ENCODE peak calls at places on chromosomes 4 and X, in five cellular contexts. One of them, this sample, is unnamed.

GRCh38 chrX:36913551-36913950 is 94.6 kb upstream of the FAM47C start:
- DNase-seq in B cell: no peak
- DNase-seq in endothelial cell: no peak
- DNase-seq in AG09319: no peak
- DNase-seq in tibial nerve: no peak
- DNase-seq in this sample: no peak

GRCh38 chrX:22314692-22315091 is 42.0 kb downstream of the CBLL2 start:
- DNase-seq in endothelial cell: no peak
- DNase-seq in B cell: no peak
- DNase-seq in tibial nerve: no peak
- DNase-seq in AG09319: no peak
- DNase-seq in this sample: no peak

GRCh38 chrX:1416327-1416784 is 24.4 kb upstream of the SLC25A6 start:
- DNase-seq in B cell: no peak
- DNase-seq in tibial nerve: no peak
- DNase-seq in endothelial cell: no peak
- DNase-seq in AG09319: no peak
- DNase-seq in this sample: no peak

GRCh38 chrX:110412971-110413726 is 54.5 kb downstream of the RTL9 start:
- DNase-seq in endothelial cell: peak; percentile 66
- DNase-seq in AG09319: no peak
- DNase-seq in B cell: peak; percentile 66
- DNase-seq in tibial nerve: peak; percentile 18
- DNase-seq in this sample: peak; percentile 61

GRCh38 chr4:128718793-128719192 is 90.7 kb upstream of the JADE1 start:
- DNase-seq in B cell: no peak
- DNase-seq in AG09319: peak; percentile 79
- DNase-seq in tibial nerve: no peak
- DNase-seq in endothelial cell: no peak
- DNase-seq in this sample: no peak

GRCh38 chr4:54296548-54297203 is 67.6 kb downstream of the PDGFRA start:
- DNase-seq in endothelial cell: no peak
- DNase-seq in tibial nerve: no peak
- DNase-seq in AG09319: no peak
- DNase-seq in B cell: no peak
- DNase-seq in this sample: no peak

GRCh38 chr4:1511441-1512041 is 105.3 kb upstream of the NKX1-1 start:
- DNase-seq in endothelial cell: no peak
- DNase-seq in tibial nerve: no peak
- DNase-seq in AG09319: no peak
- DNase-seq in B cell: no peak
- DNase-seq in this sample: no peak

GRCh38 chr4:70709551-70710080 is 12.1 kb upstream of the RUFY3 start:
- DNase-seq in tibial nerve: no peak
- DNase-seq in endothelial cell: no peak
- DNase-seq in AG09319: no peak
- DNase-seq in B cell: no peak
- DNase-seq in this sample: no peak

GRCh38 chr4:101865501-101866062 is 75.1 kb downstream of the BANK1 start:
- DNase-seq in B cell: no peak
- DNase-seq in tibial nerve: no peak
- DNase-seq in AG09319: no peak
- DNase-seq in endothelial cell: no peak
- DNase-seq in this sample: no peak

GRCh38 chr4:67437974-67438713 is 107.2 kb downstream of the CENPC start:
- DNase-seq in AG09319: peak; percentile 42
- DNase-seq in B cell: no peak
- DNase-seq in endothelial cell: no peak
- DNase-seq in tibial nerve: no peak
- DNase-seq in this sample: no peak

GRCh38 chr4:87502580-87503238 is 26.5 kb downstream of the SPARCL1 start:
- DNase-seq in AG09319: no peak
- DNase-seq in endothelial cell: no peak
- DNase-seq in tibial nerve: no peak
- DNase-seq in B cell: no peak
- DNase-seq in this sample: no peak

GRCh38 chr4:20378181-20378580 is 126.5 kb downstream of the SLIT2 start:
- DNase-seq in B cell: no peak
- DNase-seq in tibial nerve: no peak
- DNase-seq in endothelial cell: no peak
- DNase-seq in AG09319: no peak
- DNase-seq in this sample: no peak

GRCh38 chrX:78321809-78322208 is 5.6 kb downstream of the CYSLTR1 start:
- DNase-seq in B cell: peak; percentile 79
- DNase-seq in endothelial cell: no peak
- DNase-seq in AG09319: no peak
- DNase-seq in tibial nerve: no peak
- DNase-seq in this sample: peak; percentile 29

GRCh38 chr4:184951668-184952160 is 66.6 kb upstream of the HELT start:
- DNase-seq in tibial nerve: no peak
- DNase-seq in endothelial cell: no peak
- DNase-seq in AG09319: no peak
- DNase-seq in B cell: no peak
- DNase-seq in this sample: no peak

GRCh38 chr4:5749568-5749967 is 38.6 kb downstream of the EVC start:
- DNase-seq in tibial nerve: no peak
- DNase-seq in B cell: no peak
- DNase-seq in endothelial cell: no peak
- DNase-seq in AG09319: no peak
- DNase-seq in this sample: no peak

GRCh38 chrX:72057331-72057730 is 74.4 kb downstream of the RTL5 start:
- DNase-seq in AG09319: no peak
- DNase-seq in B cell: no peak
- DNase-seq in tibial nerve: no peak
- DNase-seq in endothelial cell: no peak
- DNase-seq in this sample: no peak

GRCh38 chrX:15838017-15838416 is 16.6 kb downstream of the AP1S2 start:
- DNase-seq in B cell: no peak
- DNase-seq in AG09319: no peak
- DNase-seq in endothelial cell: peak; percentile 8
- DNase-seq in tibial nerve: no peak
- DNase-seq in this sample: no peak

GRCh38 chr4:15232725-15233597 is 194.9 kb upstream of the C1QTNF7 start:
- DNase-seq in endothelial cell: no peak
- DNase-seq in B cell: no peak
- DNase-seq in tibial nerve: no peak
- DNase-seq in AG09319: no peak
- DNase-seq in this sample: peak; percentile 15

GRCh38 chrX:136867096-136867491 is 13.4 kb downstream of the RBMX start:
- DNase-seq in B cell: no peak
- DNase-seq in AG09319: no peak
- DNase-seq in endothelial cell: no peak
- DNase-seq in tibial nerve: no peak
- DNase-seq in this sample: no peak

GRCh38 chrX:13372203-13372980 is 52.5 kb upstream of the ATXN3L start:
- DNase-seq in endothelial cell: no peak
- DNase-seq in tibial nerve: no peak
- DNase-seq in AG09319: no peak
- DNase-seq in B cell: no peak
- DNase-seq in this sample: no peak

GRCh38 chr4:7841071-7841470 is 98.6 kb downstream of the AFAP1 start:
- DNase-seq in tibial nerve: no peak
- DNase-seq in B cell: no peak
- DNase-seq in AG09319: no peak
- DNase-seq in endothelial cell: no peak
- DNase-seq in this sample: no peak

GRCh38 chrX:44996282-44996681 is 123.3 kb downstream of the KDM6A start:
- DNase-seq in endothelial cell: no peak
- DNase-seq in AG09319: no peak
- DNase-seq in B cell: no peak
- DNase-seq in tibial nerve: no peak
- DNase-seq in this sample: peak; percentile 5

GRCh38 chrX:137547291-137547690 is 18.6 kb upstream of the ZIC3 start:
- DNase-seq in B cell: no peak
- DNase-seq in endothelial cell: no peak
- DNase-seq in tibial nerve: no peak
- DNase-seq in AG09319: no peak
- DNase-seq in this sample: no peak

GRCh38 chr4:24516926-24517325 is 67.4 kb downstream of the DHX15 start:
- DNase-seq in endothelial cell: no peak
- DNase-seq in AG09319: no peak
- DNase-seq in tibial nerve: no peak
- DNase-seq in B cell: no peak
- DNase-seq in this sample: no peak

GRCh38 chr4:143085224-143085623 is 99.5 kb upstream of the USP38 start:
- DNase-seq in tibial nerve: no peak
- DNase-seq in B cell: no peak
- DNase-seq in endothelial cell: no peak
- DNase-seq in AG09319: no peak
- DNase-seq in this sample: no peak
- TF ChIP-seq CTCF in tibial nerve: no peak
- TF ChIP-seq CTCF in B cell: no peak
- TF ChIP-seq CTCF in endothelial cell: no peak
- TF ChIP-seq CTCF in AG09319: peak; percentile 3
- TF ChIP-seq CTCF in this sample: no peak

GRCh38 chr4:76982638-76983579 is 33.4 kb downstream of the SEPTIN11 start:
- DNase-seq in endothelial cell: no peak
- DNase-seq in B cell: no peak
- DNase-seq in tibial nerve: no peak
- DNase-seq in AG09319: no peak
- DNase-seq in this sample: no peak
- TF ChIP-seq CTCF in endothelial cell: peak; percentile 42
- TF ChIP-seq CTCF in B cell: no peak
- TF ChIP-seq CTCF in tibial nerve: no peak
- TF ChIP-seq CTCF in AG09319: peak; percentile 1
- TF ChIP-seq CTCF in this sample: no peak

DNA sequence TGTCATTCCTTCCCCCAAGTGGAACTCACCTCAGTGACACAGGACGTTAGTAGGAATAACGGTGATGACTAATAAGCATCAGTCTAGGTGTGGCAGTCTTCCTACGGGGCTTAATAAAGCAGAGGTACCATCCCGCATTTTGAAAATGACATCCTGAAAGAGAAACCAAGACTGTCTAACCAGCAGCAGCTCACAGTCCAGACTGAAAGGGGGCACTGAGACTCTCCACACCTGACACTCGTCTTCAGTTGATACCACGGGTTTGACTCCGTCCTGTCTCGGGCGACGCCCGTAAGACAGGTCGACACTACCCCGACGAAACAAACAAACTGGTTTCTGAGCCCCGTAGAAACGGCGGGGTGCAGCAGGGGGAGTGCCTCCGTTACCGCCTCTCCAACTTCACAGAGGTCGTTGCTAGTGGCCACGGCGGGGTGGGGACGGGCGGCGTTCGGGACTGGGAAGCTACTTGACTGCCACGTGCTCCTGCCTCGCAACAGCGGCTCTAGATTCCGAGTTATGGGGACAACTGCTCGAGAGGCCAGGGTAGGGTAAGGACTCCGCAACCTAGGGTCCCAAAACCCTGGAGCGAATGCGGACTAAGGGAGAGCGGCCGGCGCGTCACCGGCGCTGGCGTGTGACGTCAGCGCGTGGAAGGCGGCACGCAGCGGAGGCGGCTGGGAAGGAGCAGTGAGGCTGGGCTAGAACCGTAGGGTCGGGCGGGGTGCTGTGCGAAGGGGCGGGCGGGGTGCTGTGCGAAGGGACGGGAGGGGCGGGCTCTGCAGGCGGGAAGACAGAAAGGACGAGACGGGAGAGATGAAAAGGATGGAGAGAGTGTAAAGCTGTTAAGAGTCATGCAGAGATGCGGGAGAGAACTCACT is at the start of gene NEK1:
- DNase-seq in B cell: peak; percentile 87
- DNase-seq in endothelial cell: peak; percentile 82
- DNase-seq in tibial nerve: peak; percentile 64
- DNase-seq in AG09319: peak; percentile 62
- DNase-seq in this sample: peak; percentile 85
- TF ChIP-seq CTCF in B cell: no peak
- TF ChIP-seq CTCF in endothelial cell: no peak
- TF ChIP-seq CTCF in tibial nerve: no peak
- TF ChIP-seq CTCF in AG09319: no peak
- TF ChIP-seq CTCF in this sample: no peak

DNA sequence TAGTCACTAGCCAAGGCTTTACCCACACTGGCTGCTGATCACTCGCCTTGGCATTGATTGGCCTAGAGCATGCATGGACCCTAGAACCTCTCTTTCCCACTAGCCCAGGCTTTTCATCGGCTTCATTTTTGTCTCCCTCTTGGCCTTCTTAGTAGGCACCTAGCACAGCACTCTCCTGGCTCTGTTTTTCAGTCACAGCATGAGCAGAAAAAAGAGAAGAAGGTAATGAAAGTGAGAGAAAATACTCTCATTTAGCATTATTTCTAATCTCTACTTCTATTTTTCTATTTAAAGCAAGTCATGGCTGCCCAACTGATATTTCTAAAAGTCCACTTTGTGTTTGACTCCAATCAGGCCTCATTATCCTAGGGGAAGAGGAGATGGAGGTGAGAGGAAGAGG is 267.2 kb downstream of the FBXO8 start:
- DNase-seq in B cell: no peak
- DNase-seq in tibial nerve: no peak
- DNase-seq in endothelial cell: no peak
- DNase-seq in AG09319: no peak
- DNase-seq in this sample: no peak
- TF ChIP-seq CTCF in B cell: no peak
- TF ChIP-seq CTCF in tibial nerve: no peak
- TF ChIP-seq CTCF in endothelial cell: no peak
- TF ChIP-seq CTCF in AG09319: no peak
- TF ChIP-seq CTCF in this sample: no peak

DNA sequence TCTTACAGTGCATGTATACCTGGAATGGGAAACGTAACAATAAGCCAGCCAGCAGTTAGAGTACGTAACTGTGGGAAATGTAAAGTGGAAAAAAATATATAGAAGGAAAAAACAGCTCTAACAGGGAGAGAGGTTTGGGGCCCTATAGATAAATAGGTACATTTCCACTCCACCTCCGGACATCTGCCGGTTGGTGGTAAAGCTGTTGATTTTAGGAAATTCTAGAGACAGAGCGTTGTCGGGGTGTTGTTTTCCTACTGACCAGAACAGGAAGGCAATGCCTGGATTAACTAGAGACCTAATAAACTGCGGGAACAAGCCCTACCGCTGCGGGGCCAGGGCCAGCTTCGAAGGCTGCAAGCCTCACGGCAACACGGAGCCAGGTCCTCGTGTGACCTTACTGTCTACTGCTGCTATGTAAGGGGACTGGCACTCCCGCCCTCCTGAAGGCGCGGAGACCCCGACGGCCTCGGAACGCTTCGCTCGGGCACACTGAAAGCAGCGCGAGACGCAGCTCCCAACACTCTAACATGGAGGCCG is 757 bp upstream of the CDKN2AIP start:
- DNase-seq in endothelial cell: peak; percentile 63
- DNase-seq in tibial nerve: peak; percentile 24
- DNase-seq in AG09319: no peak
- DNase-seq in B cell: peak; percentile 60
- DNase-seq in this sample: no peak
- TF ChIP-seq CTCF in endothelial cell: no peak
- TF ChIP-seq CTCF in tibial nerve: no peak
- TF ChIP-seq CTCF in AG09319: no peak
- TF ChIP-seq CTCF in B cell: no peak
- TF ChIP-seq CTCF in this sample: no peak

This sample was measured in GM20000.